ENCODE peak calls at places on chromosomes 5 and 9, in six cellular contexts. P is colonic mucosa; R is activated naive CD4-positive, alpha-beta T cell treated with Interleukin-2 at 50 U/mL for 16 hours; A is left kidney; V is mesothelial cell of epicardium; S is skeletal muscle cell. O is an unnamed sample.

GRCh38 chr9:7266911-7267555 is 509.3 kb downstream of the KDM4C start:
- DNase-seq in P (peak), R (no peak), A (peak), V (no peak), S (no peak), O (no peak)

GRCh38 chr9:115093550-115093949 is 24.4 kb downstream of the TNC start:
- DNase-seq in P (no peak), R (no peak), A (no peak), V (no peak), S (no peak), O (no peak)

GRCh38 chr9:113879318-113879717 is 3.2 kb downstream of the ZNF618 start:
- DNase-seq in P (no peak), R (no peak), A (no peak), V (no peak), S (no peak), O (no peak)

GRCh38 chr5:102807878-102808502 is 52.9 kb downstream of the PAM start:
- DNase-seq in P (no peak), R (no peak), A (peak), V (no peak), S (peak), O (peak)

GRCh38 chr5:120464627-120465280 is 654 bp downstream of the PRR16 start:
- DNase-seq in P (peak), R (no peak), A (peak), V (peak), S (no peak), O (no peak)

GRCh38 chr5:17185776-17186175 is 31.7 kb upstream of the BASP1 start:
- DNase-seq in P (no peak), R (no peak), A (no peak), V (no peak), S (peak), O (no peak)

GRCh38 chr9:4128876-4129275 is 171.0 kb downstream of the GLIS3 start:
- DNase-seq in P (no peak), R (no peak), A (no peak), V (no peak), S (no peak), O (no peak)

GRCh38 chr9:89021154-89021803 is 30.0 kb downstream of the S1PR3 start:
- DNase-seq in P (no peak), R (no peak), A (no peak), V (no peak), S (peak), O (no peak)

GRCh38 chr5:133907075-133907474 is 61.4 kb downstream of the C5orf15 start:
- DNase-seq in P (no peak), R (no peak), A (no peak), V (no peak), S (no peak), O (no peak)

GRCh38 chr9:109143881-109144562 is 23.0 kb downstream of the FRRS1L start:
- DNase-seq in P (no peak), R (no peak), A (no peak), V (no peak), S (no peak), O (no peak)

GRCh38 chr9:94865599-94866456 is 139.3 kb downstream of the AOPEP start:
- DNase-seq in P (no peak), R (no peak), A (peak), V (no peak), S (no peak), O (no peak)

GRCh38 chr9:91724068-91724440 is 226.0 kb downstream of the ROR2 start:
- DNase-seq in P (no peak), R (no peak), A (no peak), V (no peak), S (no peak), O (no peak)

GRCh38 chr9:78221425-78221824 is 14.4 kb upstream of the CEP78 start:
- DNase-seq in P (no peak), R (no peak), A (no peak), V (no peak), S (no peak), O (no peak)

GRCh38 chr9:214488-215448 is at the start of gene DOCK8:
- DNase-seq in P (peak), R (peak), A (peak), V (peak), S (no peak), O (no peak)

GRCh38 chr9:123081824-123082223 is 48.4 kb downstream of the GPR21 start:
- DNase-seq in P (no peak), R (no peak), A (peak), V (no peak), S (no peak), O (no peak)

GRCh38 chr5:33588654-33589372 is 148.0 kb downstream of the TARS1 start:
- DNase-seq in P (peak), R (peak), A (peak), V (no peak), S (no peak), O (no peak)

GRCh38 chr9:87671925-87672324 is 54.0 kb upstream of the CTSL start:
- DNase-seq in P (no peak), R (no peak), A (no peak), V (no peak), S (no peak), O (no peak)

GRCh38 chr5:43020294-43020711 is 19.8 kb downstream of the ANXA2R start:
- DNase-seq in P (peak), R (peak), A (no peak), V (no peak), S (no peak), O (no peak)

GRCh38 chr9:93058357-93059096 is at the start of gene SUSD3:
- DNase-seq in P (peak), R (peak), A (peak), V (peak), S (no peak), O (peak)

GRCh38 chr9:112091805-112092204 is 83.3 kb downstream of the SUSD1 start:
- DNase-seq in P (peak), R (no peak), A (peak), V (no peak), S (no peak), O (peak)

GRCh38 chr5:141528401-141528984 is 39.6 kb downstream of the PCDHGC5 start:
- DNase-seq in P (peak), R (no peak), A (no peak), V (no peak), S (no peak), O (no peak)

GRCh38 chr5:119743927-119744326 is 114.6 kb downstream of the FAM170A start:
- DNase-seq in P (peak), R (no peak), A (peak), V (no peak), S (no peak), O (peak)

GRCh38 chr5:96794757-96795156 is 13.0 kb downstream of the ERAP1 start:
- DNase-seq in P (no peak), R (peak), A (no peak), V (no peak), S (no peak), O (no peak)

GRCh38 chr5:156155638-156156037 is 171.3 kb upstream of the SGCD start:
- DNase-seq in P (peak), R (no peak), A (peak), V (no peak), S (no peak), O (no peak)

GRCh38 chr9:89676281-89676680 is 71.5 kb downstream of the GADD45G start:
- DNase-seq in P (peak), R (no peak), A (no peak), V (no peak), S (no peak), O (peak)

GRCh38 chr5:43422143-43422542 is 10.0 kb upstream of the CCL28 start:
- DNase-seq in P (peak), R (no peak), A (peak), V (no peak), S (peak), O (no peak)

GRCh38 chr5:178120661-178121357 is 7.5 kb downstream of the N4BP3 start:
- DNase-seq in P (peak), R (peak), A (peak), V (peak), S (peak), O (peak)

GRCh38 chr5:172117977-172118701 is 69.9 kb downstream of the STK10 start:
- DNase-seq in P (no peak), R (no peak), A (no peak), V (no peak), S (no peak), O (no peak)

GRCh38 chr5:135538261-135538660 is 2.5 kb upstream of the NEUROG1 start:
- DNase-seq in P (no peak), R (no peak), A (no peak), V (no peak), S (no peak), O (no peak)

O was measured in NCI-H1436.